ENCODE peak calls at places on chromosome 5, in six cellular contexts. W is activated naive CD4-positive, alpha-beta T cell treated with anti-CD3 and anti-CD28 coated beads, Interleukin-2, amount 50 U/mL, for 16 hours; Z is HT1080; G is T-helper 2 cell; Q is T-helper 1 cell; M is EH. E is an unnamed sample.

GRCh38 chr5:157476699-157477408 is 16.8 kb downstream of the NIPAL4 start:
- DNase-seq in W (no peak), Z (peak; percentile 53), G (no peak), Q (no peak), M (peak; percentile 81), E (peak; percentile 56)

GRCh38 chr5:17132444-17133083 is 84.9 kb upstream of the BASP1 start:
- DNase-seq in W (no peak), Z (peak; percentile 53), G (no peak), Q (no peak), M (peak; percentile 58), E (peak; percentile 55)

GRCh38 chr5:51395666-51396356 is 12.6 kb downstream of the ISL1 start:
- DNase-seq in W (no peak), Z (no peak), G (no peak), Q (no peak), M (no peak), E (no peak)

GRCh38 chr5:115262066-115262404 is 642 bp downstream of the PGGT1B start:
- DNase-seq in W (no peak), Z (no peak), G (no peak), Q (no peak), M (peak; percentile 30), E (peak; percentile 9)

GRCh38 chr5:149576021-149576420 is 5.3 kb upstream of the ARHGEF37 start:
- DNase-seq in W (no peak), Z (no peak), G (no peak), Q (no peak), M (no peak), E (no peak)

GRCh38 chr5:122067330-122067885 is 10.7 kb downstream of the LOX start:
- DNase-seq in W (no peak), Z (no peak), G (no peak), Q (no peak), M (peak; percentile 48), E (no peak)

GRCh38 chr5:142110046-142110531 is 1.5 kb downstream of the NDFIP1 start:
- DNase-seq in W (no peak), Z (peak; percentile 23), G (no peak), Q (no peak), M (peak; percentile 57), E (peak; percentile 20)

GRCh38 chr5:69364850-69365249 is 4.5 kb downstream of the AK6 start:
- DNase-seq in W (no peak), Z (no peak), G (no peak), Q (no peak), M (no peak), E (no peak)

GRCh38 chr5:142095035-142095434 is 13.5 kb upstream of the NDFIP1 start:
- DNase-seq in W (peak; percentile 56), Z (no peak), G (no peak), Q (no peak), M (no peak), E (no peak)

GRCh38 chr5:24167791-24168190 is 477.0 kb downstream of the CDH10 start:
- DNase-seq in W (no peak), Z (no peak), G (no peak), Q (no peak), M (no peak), E (no peak)

GRCh38 chr5:38607396-38607795 is 51.0 kb upstream of the LIFR start:
- DNase-seq in W (no peak), Z (peak; percentile 79), G (no peak), Q (no peak), M (peak; percentile 89), E (peak; percentile 52)

GRCh38 chr5:73935719-73936118 is 309.7 kb downstream of the ARHGEF28 start:
- DNase-seq in W (no peak), Z (no peak), G (no peak), Q (no peak), M (no peak), E (no peak)

GRCh38 chr5:132662925-132663770 is 5.2 kb downstream of the IL13 start:
- DNase-seq in W (no peak), Z (no peak), G (no peak), Q (no peak), M (peak; percentile 24), E (no peak)

GRCh38 chr5:89313804-89314588 is 431.0 kb upstream of the MEF2C start:
- DNase-seq in W (no peak), Z (peak; percentile 95), G (no peak), Q (no peak), M (peak; percentile 71), E (peak; percentile 93)

GRCh38 chr5:77239126-77239741 is 28.8 kb downstream of the PDE8B start:
- DNase-seq in W (no peak), Z (peak; percentile 38), G (no peak), Q (no peak), M (peak; percentile 44), E (peak; percentile 22)

GRCh38 chr5:159638954-159639559 is 277.2 kb upstream of the ADRA1B start:
- DNase-seq in W (no peak), Z (no peak), G (no peak), Q (no peak), M (no peak), E (no peak)

GRCh38 chr5:102561894-102562760 is 63.3 kb upstream of the SLCO6A1 start:
- DNase-seq in W (no peak), Z (peak; percentile 42), G (no peak), Q (no peak), M (peak; percentile 28), E (no peak)

GRCh38 chr5:150624334-150625163 is 15.9 kb upstream of the SYNPO start:
- DNase-seq in W (peak; percentile 34), Z (no peak), G (no peak), Q (peak; percentile 27), M (peak; percentile 40), E (no peak)

GRCh38 chr5:168778536-168778935 is 199.4 kb upstream of the PANK3 start:
- DNase-seq in W (no peak), Z (no peak), G (no peak), Q (no peak), M (no peak), E (no peak)

GRCh38 chr5:59222687-59223511 is 640.0 kb downstream of the RAB3C start:
- DNase-seq in W (no peak), Z (no peak), G (no peak), Q (no peak), M (peak; percentile 13), E (no peak)

E was measured in HFFc6.